ENCODE peak calls at places on chromosomes 13 and 19, in five cellular contexts. P, I, C, K and F are unnamed samples.

GRCh38 chr13:25819856-25820530 is 231.8 kb downstream of the SHISA2 start:
- DNase-seq in P (no peak), I (no peak), C (no peak), K (no peak), F (no peak)

GRCh38 chr13:100298116-100298681 is 209.3 kb downstream of the PCCA start:
- DNase-seq in P (no peak), C (no peak), K (no peak), I (no peak), F (no peak)

GRCh38 chr19:55261671-55262126 is 2.9 kb upstream of the PPP6R1 start:
- DNase-seq in P (no peak), I (peak; percentile 32), C (no peak), K (no peak), F (no peak)

GRCh38 chr13:110551284-110551683 is 10.2 kb downstream of the RAB20 start:
- DNase-seq in C (no peak), I (peak; percentile 47), K (no peak), P (no peak), F (no peak)

GRCh38 chr19:31263317-31263716 is 85.9 kb downstream of the TSHZ3 start:
- DNase-seq in P (peak; percentile 1), K (no peak), C (peak; percentile 8), I (peak; percentile 38), F (no peak)

GRCh38 chr13:77740097-77740496 is 42.6 kb downstream of the SLAIN1 start:
- DNase-seq in K (no peak), C (no peak), I (no peak), P (no peak), F (no peak)

GRCh38 chr19:44726465-44726864 is 22.0 kb upstream of the BCL3 start:
- DNase-seq in K (no peak), P (no peak), I (no peak), C (no peak), F (no peak)

GRCh38 chr19:39307233-39307821 is 11.1 kb downstream of the IFNL1 start:
- DNase-seq in P (peak; percentile 57), I (no peak), C (no peak), K (no peak), F (no peak)

GRCh38 chr19:51448011-51448744 is 10.1 kb downstream of the SIGLEC8 start:
- DNase-seq in P (no peak), I (no peak), K (no peak), C (no peak), F (no peak)

GRCh38 chr19:14433454-14434156 is 499 bp downstream of the PKN1 start:
- DNase-seq in C (peak; percentile 29), K (no peak), I (peak; percentile 59), P (peak; percentile 62), F (no peak)

GRCh38 chr13:21310220-21310619 is 133.8 kb downstream of the MRPL57 start:
- DNase-seq in K (no peak), C (no peak), I (no peak), P (no peak), F (no peak)

GRCh38 chr19:4537953-4538600 is 1.8 kb downstream of the LRG1 start:
- DNase-seq in P (no peak), K (no peak), I (no peak), C (no peak), F (no peak)

GRCh38 chr19:54969647-54970046 is 3.5 kb downstream of the NLRP2 start:
- DNase-seq in P (no peak), C (no peak), K (no peak), I (no peak), F (no peak)

GRCh38 chr19:43504426-43505185 is at the start of gene PHLDB3:
- DNase-seq in P (peak; percentile 50), K (no peak), C (peak; percentile 59), I (peak; percentile 70), F (no peak)

GRCh38 chr19:48868196-48868886 is at the start of gene PLEKHA4:
- DNase-seq in K (no peak), P (peak; percentile 54), C (peak; percentile 80), I (peak; percentile 63), F (peak; percentile 67)

GRCh38 chr19:17762505-17763229 is 11.4 kb downstream of the FCHO1 start:
- DNase-seq in I (peak; percentile 87), K (peak; percentile 38), C (no peak), P (no peak), F (no peak)

GRCh38 chr19:2476451-2477140 is 669 bp downstream of the GADD45B start:
- DNase-seq in C (peak; percentile 46), K (no peak), I (peak; percentile 66), P (peak; percentile 45), F (no peak)

GRCh38 chr13:64397699-64398098 is 2832.4 kb downstream of the PCDH9 start:
- DNase-seq in I (no peak), P (no peak), C (no peak), K (no peak), F (no peak)

GRCh38 chr19:41321204-41321599 is 11.2 kb downstream of the CCDC97 start:
- DNase-seq in P (no peak), K (no peak), I (no peak), C (no peak), F (no peak)

GRCh38 chr13:27953671-27954405 is 15.3 kb downstream of the CDX2 start:
- DNase-seq in P (peak; percentile 88), K (peak; percentile 57), C (peak; percentile 61), I (peak; percentile 90), F (peak; percentile 48)

GRCh38 chr13:75316427-75316826 is 165.5 kb downstream of the TBC1D4 start:
- DNase-seq in P (no peak), I (no peak), C (no peak), K (no peak), F (no peak)

GRCh38 chr19:15812059-15812722 is 3.3 kb downstream of the OR10H1 start:
- DNase-seq in I (no peak), C (no peak), K (no peak), P (peak; percentile 40), F (no peak)

GRCh38 chr13:105346141-105346766 is 1189.2 kb downstream of the EFNB2 start:
- DNase-seq in C (no peak), P (no peak), K (peak; percentile 3), I (no peak), F (no peak)

GRCh38 chr13:100235311-100235901 is 146.5 kb downstream of the PCCA start:
- DNase-seq in I (peak; percentile 51), C (no peak), K (peak; percentile 23), P (no peak), F (peak; percentile 70)

GRCh38 chr19:40596608-40597328 is 4.4 kb upstream of the LTBP4 start:
- DNase-seq in P (peak; percentile 76), I (peak; percentile 76), K (peak; percentile 96), C (peak; percentile 57), F (no peak)

GRCh38 chr13:21672811-21673591 is 2.1 kb downstream of the FGF9 start:
- DNase-seq in P (no peak), C (no peak), I (no peak), K (no peak), F (no peak)

GRCh38 chr19:3979674-3980352 is 5.5 kb downstream of the EEF2 start:
- DNase-seq in I (peak; percentile 21), C (peak; percentile 15), K (no peak), P (no peak), F (no peak)

GRCh38 chr13:32426191-32426980 is 1.5 kb downstream of the N4BP2L1 start:
- DNase-seq in C (no peak), P (no peak), K (no peak), I (no peak), F (peak; percentile 17)

GRCh38 chr19:35045667-35046300 is 4.3 kb downstream of the HPN start:
- DNase-seq in P (no peak), I (peak; percentile 51), K (peak; percentile 95), C (no peak), F (no peak)

GRCh38 chr13:45702088-45702487 is at the start of gene CBY2:
- DNase-seq in I (no peak), C (no peak), K (no peak), P (no peak), F (no peak)

DNA sequence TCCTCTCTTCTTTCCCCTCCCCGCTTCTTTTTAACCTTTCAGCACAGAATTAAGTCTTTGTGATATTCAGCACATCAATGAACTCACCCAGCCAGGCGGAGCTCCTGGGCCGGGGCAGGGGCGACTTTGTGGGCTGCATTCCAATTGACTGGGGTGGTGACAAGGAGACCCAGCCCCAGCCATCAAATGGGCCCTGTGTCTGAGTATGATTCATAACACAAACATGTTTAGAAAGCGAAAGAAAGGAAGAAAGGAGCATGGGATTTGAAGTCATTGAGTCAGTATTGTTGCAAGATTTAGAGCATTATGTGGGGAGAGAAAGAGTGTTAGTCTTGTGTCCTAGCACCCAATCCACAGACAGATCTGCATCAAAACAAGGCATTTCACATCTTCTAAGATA is 185.3 kb downstream of the LHFPL6 start:
- DNase-seq in P (no peak), C (no peak), I (no peak), K (no peak), F (no peak)
- TF ChIP-seq EP300 in P (no peak), C (no peak), I (no peak), K (no peak), F (peak; percentile 64)

GRCh38 chr19:29285187-29285687 is 72.3 kb upstream of the UQCRFS1 start:
- DNase-seq in K (no peak), C (no peak), I (no peak), P (no peak), F (no peak)
- TF ChIP-seq EP300 in K (no peak), C (no peak), I (no peak), P (no peak), F (no peak)

GRCh38 chr19:12884926-12885748 is 1.9 kb downstream of the KLF1 start:
- DNase-seq in P (peak; percentile 95), C (no peak), K (peak; percentile 54), I (peak; percentile 86), F (no peak)
- TF ChIP-seq EP300 in P (no peak), C (no peak), K (no peak), I (no peak), F (no peak)

GRCh38 chr13:59447846-59448620 is 715.7 kb downstream of the DIAPH3 start:
- DNase-seq in I (no peak), K (no peak), P (no peak), C (no peak), F (no peak)

GRCh38 chr13:59447031-59447430 is 716.7 kb downstream of the DIAPH3 start:
- DNase-seq in P (no peak), C (no peak), I (peak; percentile 48), K (no peak), F (no peak)

GRCh38 chr13:59449750-59450149 is 714.0 kb downstream of the DIAPH3 start:
- DNase-seq in P (no peak), C (no peak), K (no peak), I (no peak), F (no peak)

GRCh38 chr13:59450218-59450617 is 713.5 kb downstream of the DIAPH3 start:
- DNase-seq in I (peak; percentile 15), K (no peak), P (no peak), C (no peak), F (no peak)

GRCh38 chr13:59452189-59452588 is 711.5 kb downstream of the DIAPH3 start:
- DNase-seq in K (no peak), C (no peak), P (no peak), I (no peak), F (no peak)
- TF ChIP-seq EP300 in K (no peak), C (no peak), P (no peak), I (no peak), F (no peak)

GRCh38 chr13:23081246-23081645 is 99.5 kb upstream of the SGCG start:
- DNase-seq in K (no peak), C (no peak), I (no peak), P (no peak), F (no peak)
- TF ChIP-seq EP300 in K (no peak), C (no peak), I (no peak), P (no peak), F (no peak)